ENCODE peak calls at places on chromosomes 13 and 19, in six cellular contexts. Q, K, X, C, F and H are unnamed samples.
A peak's percentile ranks its signal among the peaks of the same experiment; 100 is the strongest.

GRCh38 chr13:79392882-79393563 is 13.0 kb downstream of the RBM26 start:
- DNase-seq in Q (no peak), K (no peak), X (no peak), C (no peak), F (no peak), H (no peak)

GRCh38 chr19:14473073-14473790 is 1.9 kb downstream of the PTGER1 start:
- DNase-seq in Q (no peak), K (no peak), X (no peak), C (no peak), F (no peak), H (no peak)

GRCh38 chr19:40366697-40367561 is 18.4 kb downstream of the PLD3 start:
- DNase-seq in Q (no peak), K (no peak), X (no peak), C (no peak), F (no peak), H (no peak)

GRCh38 chr19:53394522-53394973 is 401 bp upstream of the ZNF765 start:
- DNase-seq in Q (peak; percentile 23), K (peak; percentile 58), X (peak; percentile 82), C (peak; percentile 31), F (peak; percentile 69), H (peak; percentile 80)

GRCh38 chr19:31285744-31286143 is 63.5 kb downstream of the TSHZ3 start:
- DNase-seq in Q (no peak), K (peak; percentile 42), X (no peak), C (no peak), F (no peak), H (peak; percentile 48)

GRCh38 chr13:73275163-73275562 is 216.4 kb downstream of the KLF5 start:
- DNase-seq in Q (no peak), K (no peak), X (no peak), C (no peak), F (no peak), H (no peak)

GRCh38 chr13:51619614-51620013 is 35.4 kb downstream of the WDFY2 start:
- DNase-seq in Q (no peak), K (no peak), X (no peak), C (no peak), F (no peak), H (no peak)

GRCh38 chr13:26541678-26542553 is 15.6 kb upstream of the WASF3 start:
- DNase-seq in Q (no peak), K (no peak), X (no peak), C (no peak), F (no peak), H (no peak)

GRCh38 chr19:48341515-48342413 is 16.4 kb downstream of the EMP3 start:
- DNase-seq in Q (no peak), K (no peak), X (no peak), C (no peak), F (no peak), H (no peak)

GRCh38 chr19:44894946-44895345 is 3.9 kb downstream of the TOMM40 start:
- DNase-seq in Q (no peak), K (no peak), X (no peak), C (no peak), F (peak; percentile 86), H (no peak)

GRCh38 chr19:12785431-12786011 is 5.8 kb upstream of the JUNB start:
- DNase-seq in Q (no peak), K (no peak), X (no peak), C (no peak), F (no peak), H (no peak)

GRCh38 chr13:46595918-46596315 is 42.9 kb downstream of the LRCH1 start:
- DNase-seq in Q (no peak), K (no peak), X (no peak), C (no peak), F (no peak), H (no peak)

GRCh38 chr19:49687150-49687549 is 2.2 kb upstream of the ADM5 start:
- DNase-seq in Q (no peak), K (no peak), X (no peak), C (no peak), F (no peak), H (no peak)

GRCh38 chr13:46926856-46927625 is 30.2 kb upstream of the HTR2A start:
- DNase-seq in Q (no peak), K (no peak), X (no peak), C (no peak), F (no peak), H (no peak)

GRCh38 chr13:22120646-22121045 is 449.8 kb downstream of the FGF9 start:
- DNase-seq in Q (no peak), K (no peak), X (no peak), C (no peak), F (peak; percentile 29), H (no peak)

GRCh38 chr13:70960841-70961443 is 852.7 kb upstream of the KLHL1 start:
- DNase-seq in Q (no peak), K (no peak), X (no peak), C (no peak), F (no peak), H (no peak)

GRCh38 chr13:20230913-20231838 is 943 bp downstream of the GJB6 start:
- DNase-seq in Q (no peak), K (no peak), X (no peak), C (no peak), F (no peak), H (no peak)

GRCh38 chr19:46624958-46625661 is at the start of gene PTGIR:
- DNase-seq in Q (peak; percentile 57), K (peak; percentile 84), X (peak; percentile 85), C (no peak), F (peak; percentile 62), H (peak; percentile 94)

GRCh38 chr13:114106991-114107685 is 25.3 kb downstream of the RASA3 start:
- DNase-seq in Q (peak; percentile 12), K (peak; percentile 13), X (peak; percentile 43), C (no peak), F (no peak), H (peak; percentile 65)

GRCh38 chr19:15137777-15138176 is 30.6 kb downstream of the SYDE1 start:
- DNase-seq in Q (no peak), K (no peak), X (no peak), C (no peak), F (no peak), H (no peak)

GRCh38 chr13:21675095-21676007 is 4.5 kb downstream of the FGF9 start:
- DNase-seq in Q (no peak), K (no peak), X (peak; percentile 69), C (peak; percentile 40), F (peak; percentile 77), H (peak; percentile 63)

GRCh38 chr19:982567-983170 is 1.5 kb upstream of the WDR18 start:
- DNase-seq in Q (no peak), K (peak; percentile 46), X (peak; percentile 89), C (peak; percentile 79), F (peak; percentile 62), H (peak; percentile 80)

GRCh38 chr13:110238795-110239194 is 68.2 kb downstream of the COL4A1 start:
- DNase-seq in Q (no peak), K (no peak), X (no peak), C (no peak), F (no peak), H (no peak)

GRCh38 chr13:100550433-100550832 is 38.2 kb downstream of the GGACT start:
- DNase-seq in Q (no peak), K (peak; percentile 66), X (no peak), C (no peak), F (no peak), H (no peak)

GRCh38 chr13:66219493-66219892 is 1010.6 kb downstream of the PCDH9 start:
- DNase-seq in Q (no peak), K (no peak), X (no peak), C (no peak), F (no peak), H (no peak)

GRCh38 chr13:27283906-27284523 is 13.4 kb downstream of the RASL11A start:
- DNase-seq in Q (no peak), K (no peak), X (no peak), C (no peak), F (peak; percentile 44), H (no peak)

DNA sequence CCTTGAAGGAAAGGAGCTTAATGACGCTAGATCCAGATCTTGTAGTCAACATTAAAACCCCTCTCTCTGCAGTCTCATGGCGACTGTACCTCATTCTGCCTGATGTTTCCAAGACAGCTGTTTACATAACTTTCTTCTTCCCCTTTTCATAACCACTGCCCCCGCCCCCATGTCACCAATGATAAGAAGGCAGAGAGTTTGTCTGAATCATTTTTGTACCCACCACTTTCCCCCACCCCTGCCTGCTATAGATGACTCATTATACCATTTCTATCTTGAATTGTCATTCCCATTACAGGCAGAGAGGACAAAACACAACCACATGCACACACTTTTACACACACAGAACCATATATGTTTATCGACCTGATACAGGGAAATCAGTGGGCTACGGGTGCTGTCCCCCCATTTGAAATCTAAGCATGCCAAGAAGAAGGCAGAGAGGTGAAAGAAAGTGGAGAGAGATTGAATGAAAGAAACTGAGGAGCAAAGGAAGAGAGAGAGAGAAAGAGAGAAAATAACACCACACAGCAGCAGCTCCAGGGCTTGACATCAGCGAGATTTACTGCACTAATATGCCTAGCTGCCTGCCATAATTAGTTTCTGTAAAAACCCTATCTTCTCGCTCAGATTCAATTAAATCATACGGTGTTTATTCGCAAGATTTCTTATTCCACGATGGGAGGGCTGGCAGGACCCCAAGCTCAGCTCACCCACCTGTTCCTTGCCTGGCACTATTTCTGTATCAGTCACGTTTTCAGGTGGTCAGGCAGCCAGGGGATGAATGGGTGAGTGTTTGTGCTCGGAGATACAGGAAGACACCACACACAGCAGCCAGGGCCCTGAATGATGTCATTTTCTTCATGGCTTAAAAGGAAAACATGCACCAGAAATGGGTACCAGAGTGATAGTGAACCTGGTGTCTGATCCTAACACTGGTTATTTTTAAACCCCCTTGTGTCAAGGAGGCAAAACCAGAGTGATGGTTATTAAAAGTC is 114.3 kb upstream of the SERP2 start:
- DNase-seq in Q (no peak), K (peak; percentile 46), X (no peak), C (peak; percentile 41), F (peak; percentile 86), H (no peak)
- TF ChIP-seq POLR2A in Q (no peak), K (no peak), X (no peak), C (no peak), F (no peak), H (no peak)

GRCh38 chr19:43781630-43782310 is 997 bp upstream of the KCNN4 start:
- DNase-seq in Q (no peak), K (no peak), X (no peak), C (no peak), F (no peak), H (no peak)

GRCh38 chr19:43782311-43782660 is 1.5 kb upstream of the KCNN4 start:
- DNase-seq in Q (no peak), K (no peak), X (no peak), C (no peak), F (no peak), H (no peak)

GRCh38 chr19:43779820-43780219 is 953 bp downstream of the KCNN4 start:
- DNase-seq in Q (no peak), K (no peak), X (no peak), C (no peak), F (no peak), H (no peak)

GRCh38 chr19:43779147-43779819 is 1.5 kb downstream of the KCNN4 start:
- DNase-seq in Q (no peak), K (no peak), X (no peak), C (peak; percentile 68), F (no peak), H (no peak)

GRCh38 chr19:43780706-43781525 is at the start of gene KCNN4:
- DNase-seq in Q (no peak), K (no peak), X (no peak), C (peak; percentile 57), F (no peak), H (no peak)
- H3K4me1 ChIP-seq in Q (peaks cover 47% of the 10 kb centered on the region), K (no peaks in the 10 kb centered on the region), X (peaks cover 58% of the 10 kb centered on the region), C (peaks cover 44% of the 10 kb centered on the region), F (peaks cover 4% of the 10 kb centered on the region), H (peaks cover 13% of the 10 kb centered on the region)

GRCh38 chr19:33176670-33177416 is 17.3 kb upstream of the LRP3 start:
- DNase-seq in Q (peak; percentile 97), K (peak; percentile 98), X (peak; percentile 97), C (peak; percentile 98), F (peak; percentile 97), H (peak; percentile 97)
- TF ChIP-seq POLR2A in Q (peak; percentile 64), K (peak; percentile 62), X (no peak), C (peak; percentile 44), F (peak; percentile 55), H (peak; percentile 74)

GRCh38 chr19:38676878-38677646 is 29.6 kb downstream of the ACTN4 start:
- DNase-seq in Q (no peak), K (no peak), X (no peak), C (no peak), F (no peak), H (no peak)
- H3K4me1 ChIP-seq in Q (peaks cover 87% of the 10 kb centered on the region), K (peaks cover 40% of the 10 kb centered on the region), X (peaks cover 82% of the 10 kb centered on the region), C (peaks cover 84% of the 10 kb centered on the region), F (peaks cover 63% of the 10 kb centered on the region), H (peaks cover 67% of the 10 kb centered on the region)